ENCODE peak calls at places on chromosomes 6 and 20, in seven cellular contexts. K, M, P, F, W, T and I are unnamed samples. For H3K9me3 and H3K27me3, the result is how much of the 10 kb centered on the place peaks cover.

GRCh38 chr20:46696791-46697279 is 7.6 kb upstream of the TP53RK start:
- DNase-seq in K (no peak), M (no peak), P (no peak), F (no peak), W (no peak), T (no peak), I (no peak)

GRCh38 chr6:45187841-45188240 is 140.3 kb upstream of the RUNX2 start:
- DNase-seq in K (no peak), M (no peak), P (no peak), F (no peak), W (no peak), T (no peak), I (no peak)

GRCh38 chr6:108635505-108636226 is 74.9 kb downstream of the FOXO3 start:
- DNase-seq in K (no peak), M (no peak), P (no peak), F (no peak), W (no peak), T (no peak), I (peak)

GRCh38 chr6:126293891-126294524 is 45.9 kb upstream of the CENPW start:
- DNase-seq in K (no peak), M (no peak), P (no peak), F (no peak), W (no peak), T (no peak), I (no peak)

GRCh38 chr20:45138451-45139300 is 14.4 kb upstream of the WFDC12 start:
- DNase-seq in K (peak), M (peak), P (peak), F (peak), W (peak), T (peak), I (peak)

GRCh38 chr6:108737594-108738546 is 110.4 kb upstream of the ARMC2 start:
- DNase-seq in K (peak), M (no peak), P (peak), F (peak), W (peak), T (no peak), I (no peak)

GRCh38 chr6:88843040-88843439 is 120.4 kb downstream of the RNGTT start:
- DNase-seq in K (no peak), M (no peak), P (no peak), F (no peak), W (no peak), T (no peak), I (no peak)

GRCh38 chr6:19024737-19025136 is 637.6 kb downstream of the RNF144B start:
- DNase-seq in K (peak), M (peak), P (no peak), F (no peak), W (peak), T (peak), I (no peak)

GRCh38 chr6:113065606-113066005 is 718.5 kb downstream of the RFPL4B start:
- DNase-seq in K (no peak), M (no peak), P (no peak), F (no peak), W (peak), T (peak), I (no peak)

GRCh38 chr20:48716086-48716485 is 111.7 kb downstream of the PREX1 start:
- DNase-seq in K (no peak), M (no peak), P (no peak), F (peak), W (no peak), T (no peak), I (peak)

GRCh38 chr6:47362857-47363461 is 53.3 kb upstream of the TNFRSF21 start:
- DNase-seq in K (peak), M (no peak), P (no peak), F (no peak), W (no peak), T (no peak), I (no peak)

GRCh38 chr20:9241232-9241692 is 172.4 kb downstream of the PLCB4 start:
- DNase-seq in K (no peak), M (no peak), P (no peak), F (no peak), W (peak), T (no peak), I (no peak)

GRCh38 chr6:169961772-169962561 is 210.5 kb downstream of the ERMARD start:
- DNase-seq in K (peak), M (no peak), P (peak), F (no peak), W (no peak), T (peak), I (peak)

GRCh38 chr6:149499066-149499465 is 14.3 kb upstream of the ZC3H12D start:
- DNase-seq in K (peak), M (no peak), P (no peak), F (no peak), W (peak), T (no peak), I (no peak)

GRCh38 chr6:26532699-26533523 is 5.3 kb upstream of the HMGN4 start:
- DNase-seq in K (peak), M (peak), P (peak), F (no peak), W (peak), T (peak), I (peak)

GRCh38 chr6:131129657-131130545 is 5.4 kb upstream of the AKAP7 start:
- DNase-seq in K (no peak), M (no peak), P (no peak), F (no peak), W (no peak), T (no peak), I (no peak)

GRCh38 chr20:1301031-1301529 is 27.9 kb downstream of the SDCBP2 start:
- DNase-seq in K (no peak), M (no peak), P (no peak), F (no peak), W (no peak), T (no peak), I (peak)

GRCh38 chr6:56899311-56899710 is 55.6 kb upstream of the BEND6 start:
- DNase-seq in K (no peak), M (no peak), P (no peak), F (no peak), W (no peak), T (no peak), I (no peak)

GRCh38 chr6:169237496-169238134 is 16.0 kb downstream of the THBS2 start:
- DNase-seq in K (no peak), M (no peak), P (peak), F (no peak), W (no peak), T (no peak), I (no peak)

GRCh38 chr20:3449319-3449718 is 21.5 kb upstream of the ATRN start:
- DNase-seq in K (no peak), M (no peak), P (no peak), F (no peak), W (no peak), T (no peak), I (no peak)

GRCh38 chr6:11143394-11144371 is 32.2 kb upstream of the ERVFRD-1 start:
- DNase-seq in K (peak), M (peak), P (peak), F (peak), W (peak), T (no peak), I (no peak)

GRCh38 chr6:154931741-154932424 is 63.2 kb upstream of the TIAM2 start:
- DNase-seq in K (no peak), M (no peak), P (no peak), F (no peak), W (no peak), T (no peak), I (no peak)

GRCh38 chr6:147909645-147910044 is 401.2 kb downstream of the SAMD5 start:
- DNase-seq in K (no peak), M (no peak), P (no peak), F (no peak), W (no peak), T (no peak), I (no peak)

GRCh38 chr6:168645326-168645725 is 204.3 kb downstream of the SMOC2 start:
- DNase-seq in K (no peak), M (no peak), P (no peak), F (no peak), W (no peak), T (no peak), I (no peak)

GRCh38 chr6:134123666-134124208 is 71.3 kb upstream of the SLC2A12 start:
- DNase-seq in K (peak), M (peak), P (no peak), F (no peak), W (peak), T (peak), I (no peak)

GRCh38 chr20:38426006-38426405 is 9.1 kb downstream of the SNHG17 start:
- DNase-seq in K (peak), M (no peak), P (peak), F (no peak), W (peak), T (no peak), I (no peak)

GRCh38 chr20:47557218-47557617 is 55.5 kb downstream of the NCOA3 start:
- DNase-seq in K (no peak), M (no peak), P (no peak), F (no peak), W (no peak), T (no peak), I (no peak)

GRCh38 chr6:127900935-127901334 is at the start of gene THEMIS:
- DNase-seq in K (no peak), M (no peak), P (no peak), F (no peak), W (no peak), T (no peak), I (peak)

GRCh38 chr6:34638834-34639736 is 57.5 kb downstream of the ILRUN start:
- DNase-seq in K (peak), M (no peak), P (no peak), F (no peak), W (peak), T (peak), I (no peak)

GRCh38 chr6:150877928-150878327 is 12.4 kb downstream of the MTHFD1L start:
- DNase-seq in K (no peak), M (no peak), P (no peak), F (no peak), W (no peak), T (no peak), I (no peak)

GRCh38 chr20:1185316-1185741 is 548 bp upstream of the TMEM74B start:
- DNase-seq in K (peak), M (no peak), P (no peak), F (no peak), W (no peak), T (peak), I (no peak)

GRCh38 chr6:7137335-7138106 is 29.8 kb downstream of the RREB1 start:
- DNase-seq in K (no peak), M (peak), P (peak), F (no peak), W (peak), T (peak), I (peak)

GRCh38 chr6:44667226-44667625 is 279.7 kb downstream of the CDC5L start:
- DNase-seq in K (no peak), M (no peak), P (no peak), F (no peak), W (peak), T (no peak), I (no peak)

GRCh38 chr6:42049116-42049809 is 1.1 kb upstream of the TAF8 start:
- DNase-seq in K (no peak), M (no peak), P (no peak), F (no peak), W (no peak), T (no peak), I (peak)

DNA sequence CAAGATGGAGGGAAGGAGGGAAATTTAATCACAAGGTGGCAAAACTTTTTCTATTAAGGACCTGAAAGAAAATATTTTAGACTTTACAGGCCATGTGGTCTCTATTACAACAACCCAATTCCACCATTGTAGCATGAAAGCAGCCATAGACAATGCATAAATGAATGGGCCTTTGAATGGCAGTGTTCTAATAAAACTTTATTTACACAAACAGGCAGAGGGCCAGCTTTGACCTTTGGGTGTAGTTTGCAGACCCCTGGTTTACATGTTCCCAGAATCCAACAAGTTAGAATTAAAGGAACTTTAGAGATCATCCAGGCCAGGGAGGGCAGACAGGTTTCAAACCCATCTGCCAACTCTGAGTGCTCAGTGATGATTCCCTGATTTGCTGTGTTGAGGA is 95.2 kb downstream of the BANF2 start:
- DNase-seq in K (no peak), M (no peak), P (no peak), F (no peak), W (no peak), T (no peak), I (no peak)
- H3K27ac ChIP-seq in K (no peak), M (no peak), P (no peak), F (no peak), W (no peak), T (no peak), I (no peak)

DNA sequence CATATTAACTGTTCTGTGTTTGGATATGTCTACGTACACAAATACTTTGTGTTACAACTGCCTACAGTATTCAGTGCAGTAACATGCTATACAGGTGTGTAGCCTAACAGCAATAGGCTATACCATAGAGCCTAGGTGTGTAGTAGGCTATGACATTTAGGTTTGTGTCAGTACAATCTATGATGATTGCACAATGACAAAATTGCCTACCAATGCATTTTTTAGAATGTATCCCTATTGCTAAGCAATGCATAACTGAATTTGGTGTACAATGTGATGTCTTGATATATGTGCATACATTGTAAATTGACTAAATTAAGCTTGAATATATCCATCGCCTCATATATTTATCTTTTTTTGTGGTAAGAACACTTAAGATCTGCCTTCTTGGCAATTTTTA is 48.9 kb downstream of the C6orf118 start:
- DNase-seq in K (no peak), M (no peak), P (no peak), F (no peak), W (no peak), T (no peak), I (no peak)
- H3K9me3 ChIP-seq in K (under half), M (under half), P (under half), F (under half), W (under half), T (under half), I (under half)

GRCh38 chr6:71649893-71650292 is 236.5 kb upstream of the RIMS1 start:
- DNase-seq in K (no peak), M (no peak), P (no peak), F (no peak), W (no peak), T (no peak), I (no peak)

GRCh38 chr6:71642120-71642519 is 244.2 kb upstream of the RIMS1 start:
- DNase-seq in K (no peak), M (no peak), P (no peak), F (no peak), W (no peak), T (no peak), I (no peak)

GRCh38 chr6:71642793-71643192 is 243.6 kb upstream of the RIMS1 start:
- DNase-seq in K (no peak), M (no peak), P (no peak), F (no peak), W (no peak), T (no peak), I (no peak)

GRCh38 chr6:71645299-71645698 is 241.1 kb upstream of the RIMS1 start:
- DNase-seq in K (no peak), M (no peak), P (no peak), F (no peak), W (no peak), T (no peak), I (no peak)
- H3K27me3 ChIP-seq in K (under half), M (under half), P (under half), F (under half), W (under half), T (under half), I (under half)

GRCh38 chr20:13840093-13840465 is 55.3 kb downstream of the NDUFAF5 start:
- DNase-seq in K (no peak), M (no peak), P (no peak), F (no peak), W (no peak), T (no peak), I (no peak)
- H3K27ac ChIP-seq in K (no peak), M (no peak), P (no peak), F (no peak), W (no peak), T (no peak), I (no peak)

DNA sequence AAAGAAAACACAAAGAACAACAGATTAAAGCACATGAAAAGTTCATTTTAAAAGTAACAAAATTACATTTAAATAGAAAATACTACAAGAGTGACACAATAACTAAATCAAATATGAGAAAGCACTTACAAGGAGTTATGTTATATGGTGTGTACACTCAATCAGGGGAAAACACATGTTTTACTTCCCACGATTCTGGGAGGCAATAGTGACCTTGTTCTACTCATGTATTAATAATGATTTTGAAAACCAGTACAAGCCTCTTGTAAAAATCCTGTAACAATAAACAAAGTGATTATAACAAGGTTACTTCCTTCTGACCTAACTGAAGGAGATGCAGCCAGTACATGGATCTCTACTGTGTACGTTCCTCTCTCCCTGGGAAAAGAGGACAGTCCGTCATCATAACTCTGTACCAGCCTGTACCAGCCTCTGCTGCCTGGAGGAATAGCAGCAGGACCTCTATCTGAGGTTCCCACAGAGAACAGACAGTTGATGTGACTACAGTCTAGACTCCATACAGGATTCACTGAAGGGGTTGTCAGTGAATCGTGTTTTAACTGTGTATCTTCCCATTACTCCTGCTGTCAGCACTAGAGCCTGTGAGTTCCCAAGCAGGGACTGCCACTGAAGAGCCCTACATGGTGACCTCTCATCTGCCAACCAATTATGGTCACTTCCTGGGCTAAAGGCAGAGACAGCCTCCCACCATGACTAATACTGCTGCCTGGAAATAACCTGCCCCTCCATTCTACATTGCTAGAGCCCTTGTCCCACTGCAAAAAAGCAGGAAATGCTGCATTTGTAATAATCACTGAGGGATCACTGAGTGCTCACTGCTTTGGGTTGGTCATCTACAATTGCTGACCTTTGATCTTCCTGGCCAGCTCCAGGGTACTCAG is 149.7 kb downstream of the KIF16B start:
- DNase-seq in K (no peak), M (no peak), P (no peak), F (no peak), W (no peak), T (no peak), I (no peak)
- H3K9me3 ChIP-seq in K (under half), M (under half), P (under half), F (under half), W (under half), T (under half), I (under half)

GRCh38 chr20:57709823-57710799 is at the start of gene PMEPA1:
- DNase-seq in K (peak), M (peak), P (peak), F (peak), W (peak), T (peak), I (peak)

GRCh38 chr20:57705103-57705899 is 4.5 kb downstream of the PMEPA1 start:
- DNase-seq in K (no peak), M (no peak), P (no peak), F (no peak), W (no peak), T (no peak), I (no peak)

GRCh38 chr20:57708694-57709673 is 831 bp downstream of the PMEPA1 start:
- DNase-seq in K (peak), M (peak), P (peak), F (no peak), W (peak), T (peak), I (no peak)

GRCh38 chr20:57707320-57707719 is 2.5 kb downstream of the PMEPA1 start:
- DNase-seq in K (no peak), M (no peak), P (no peak), F (no peak), W (no peak), T (no peak), I (no peak)

DNA sequence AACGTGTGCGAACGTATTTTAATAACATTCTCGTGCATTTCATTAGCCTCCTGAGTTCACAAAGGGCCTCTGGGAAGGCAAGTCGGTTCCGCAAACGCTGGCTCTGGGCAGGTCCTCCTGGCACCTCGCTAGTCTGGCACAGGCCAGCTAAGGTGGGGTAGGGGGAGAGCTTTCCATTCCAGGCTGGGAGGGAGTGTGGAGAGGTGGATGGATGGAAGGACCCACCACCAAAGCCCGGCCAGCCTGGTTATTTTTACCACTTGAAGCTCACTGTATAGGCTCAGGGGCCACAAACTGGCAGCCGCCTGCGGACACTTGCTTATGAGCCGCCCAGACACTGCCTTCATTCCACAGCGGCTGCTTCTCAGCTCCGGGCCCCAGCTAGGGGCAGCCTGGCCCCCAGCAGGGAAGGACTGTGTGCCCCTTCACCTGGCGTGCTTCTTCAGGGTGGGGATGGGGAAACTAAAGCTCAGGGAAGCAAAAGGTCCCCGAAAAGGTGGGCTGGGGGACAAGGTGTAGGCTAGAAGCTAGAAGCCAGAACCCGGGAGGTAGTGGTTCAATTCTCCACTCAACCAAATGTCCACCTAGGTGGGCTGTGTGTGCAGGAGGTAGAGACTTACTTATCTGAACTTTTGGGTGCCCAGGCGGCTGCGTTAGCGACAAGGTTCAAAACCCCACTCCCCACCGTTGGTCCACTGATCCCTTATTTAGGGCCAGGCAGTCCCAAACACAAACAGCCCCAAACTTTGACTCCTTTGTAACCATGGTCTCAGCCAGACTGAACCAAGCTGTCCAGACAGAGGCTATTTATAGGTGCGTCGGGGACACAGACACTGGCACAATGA is 1.7 kb downstream of the PMEPA1 start:
- DNase-seq in K (no peak), M (no peak), P (no peak), F (no peak), W (no peak), T (peak), I (no peak)
- H3K27me3 ChIP-seq in K (under half), M (under half), P (under half), F (under half), W (under half), T (under half), I (under half)